ENCODE peak calls at places on chromosomes 13 and 19, in six cellular contexts. Z is ovary, S is AG04449, B is brain microvascular endothelial cell, D is GM23248, V is heart right ventricle. I is an unnamed sample.

GRCh38 chr13:62049992-62050391 is 634.3 kb upstream of the PCDH20 start:
- DNase-seq in Z (no peak), S (no peak), V (no peak), B (no peak), D (no peak), I (no peak)

GRCh38 chr13:79870123-79870522 is 389.2 kb downstream of the NDFIP2 start:
- DNase-seq in D (peak), B (no peak), Z (no peak), V (no peak), S (no peak), I (no peak)

GRCh38 chr19:17327654-17328516 is 6.8 kb downstream of the ANO8 start:
- DNase-seq in B (no peak), V (no peak), S (no peak), D (no peak), Z (peak), I (no peak)

GRCh38 chr13:74210693-74211393 is 76.6 kb upstream of the KLF12 start:
- DNase-seq in V (no peak), B (peak), Z (no peak), D (peak), S (peak), I (peak)

GRCh38 chr13:19959141-19959830 is 759 bp downstream of the ZMYM2 start:
- DNase-seq in D (peak), S (no peak), Z (peak), B (peak), V (peak), I (no peak)

GRCh38 chr13:26221399-26221720 is 754 bp downstream of the RNF6 start:
- DNase-seq in V (no peak), B (no peak), D (no peak), Z (no peak), S (no peak), I (peak)

GRCh38 chr19:28602675-28603298 is 610.2 kb downstream of the UQCRFS1 start:
- DNase-seq in Z (no peak), S (no peak), V (no peak), D (no peak), B (no peak), I (no peak)

GRCh38 chr13:53017433-53017970 is 11.1 kb upstream of the OLFM4 start:
- DNase-seq in Z (no peak), V (no peak), S (no peak), D (no peak), B (no peak), I (no peak)

GRCh38 chr13:109331898-109332297 is 454.5 kb downstream of the IRS2 start:
- DNase-seq in Z (no peak), B (peak), S (peak), V (no peak), D (peak), I (no peak)

GRCh38 chr13:50396001-50396400 is 380.8 kb downstream of the KCNRG start:
- DNase-seq in V (no peak), S (no peak), D (no peak), B (no peak), Z (no peak), I (no peak)

GRCh38 chr19:10817291-10818038 is 18.5 kb downstream of the TMED1 start:
- DNase-seq in D (peak), V (peak), S (peak), B (peak), Z (peak), I (no peak)

GRCh38 chr13:113929628-113930615 is 44.0 kb downstream of the C13orf46 start:
- DNase-seq in Z (no peak), B (no peak), S (no peak), D (no peak), V (no peak), I (no peak)

GRCh38 chr19:19900574-19901444 is at the start of gene ZNF93:
- DNase-seq in D (peak), B (peak), S (peak), V (peak), Z (peak), I (peak)

GRCh38 chr19:48330012-48330681 is 4.8 kb downstream of the EMP3 start:
- DNase-seq in S (no peak), D (no peak), V (peak), Z (peak), B (no peak), I (no peak)

GRCh38 chr13:76293346-76293745 is 592.9 kb downstream of the KCTD12 start:
- DNase-seq in B (no peak), S (no peak), D (peak), V (no peak), Z (no peak), I (no peak)

GRCh38 chr19:51398096-51398704 is 7.8 kb upstream of the C19orf84 start:
- DNase-seq in B (no peak), S (no peak), V (no peak), Z (no peak), D (peak), I (no peak)

GRCh38 chr19:8150998-8151397 is 1.6 kb upstream of the FBN3 start:
- DNase-seq in D (no peak), V (no peak), B (no peak), Z (no peak), S (no peak), I (no peak)

GRCh38 chr19:8150178-8150865 is 930 bp upstream of the FBN3 start:
- DNase-seq in B (no peak), S (no peak), V (no peak), D (no peak), Z (no peak), I (no peak)

GRCh38 chr19:8148088-8148409 is 1.3 kb downstream of the FBN3 start:
- DNase-seq in V (no peak), B (no peak), S (no peak), D (no peak), Z (no peak), I (no peak)

GRCh38 chr19:8148410-8149231 is 771 bp downstream of the FBN3 start:
- DNase-seq in D (no peak), B (no peak), Z (no peak), S (no peak), V (no peak), I (no peak)

DNA sequence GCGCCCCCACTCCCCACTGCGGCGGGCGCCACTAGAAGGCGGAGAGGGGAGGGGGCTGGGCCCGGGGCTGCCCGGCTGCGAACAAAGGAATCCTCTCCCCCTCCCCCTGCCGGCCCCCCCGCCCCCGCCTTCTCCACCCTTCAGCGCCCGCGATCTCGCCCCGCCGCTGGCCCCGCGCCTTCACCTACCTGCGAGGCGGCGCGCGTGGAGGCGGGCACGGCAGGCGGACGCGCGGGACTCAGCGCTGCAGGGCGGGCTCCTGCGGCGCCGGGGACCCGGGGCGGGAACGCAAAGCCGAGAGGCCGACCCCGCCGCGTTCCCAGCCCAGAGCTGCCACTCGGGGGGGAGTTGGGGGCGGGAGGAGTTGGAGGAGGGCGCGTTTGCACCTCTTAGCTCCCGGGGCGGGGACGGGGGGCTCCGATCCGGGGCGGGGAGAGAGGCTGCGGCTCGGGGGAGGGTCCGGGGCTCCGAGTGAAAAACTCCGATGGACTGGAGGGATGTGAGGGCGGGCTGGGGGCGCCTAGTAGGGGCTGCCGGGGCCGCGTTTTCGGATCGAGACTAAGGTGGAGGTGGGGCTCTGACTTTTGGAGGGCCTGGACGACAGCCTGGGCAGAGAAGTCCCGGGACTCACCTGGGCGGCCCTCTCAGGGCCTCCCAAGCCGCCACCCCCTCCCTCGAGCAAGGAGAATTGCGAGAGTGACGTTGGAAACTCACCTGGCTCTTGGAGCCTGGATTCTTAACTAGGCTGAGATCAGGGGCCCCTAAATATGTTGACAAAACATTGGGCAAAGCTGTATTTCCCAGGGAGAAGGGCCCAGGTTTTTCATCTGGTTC is at the start of gene FBN3:
- DNase-seq in B (no peak), V (no peak), S (no peak), Z (no peak), D (no peak), I (no peak)
- H3K4me3 ChIP-seq in B (no peak), V (no peak), S (no peak), Z (no peak), D (no peak), I (no peak)

GRCh38 chr13:41019027-41019487 is at the start of gene ELF1:
- DNase-seq in D (peak), V (peak), S (no peak), B (peak), Z (peak), I (peak)

GRCh38 chr13:41017744-41018582 is 1.2 kb downstream of the ELF1 start:
- DNase-seq in Z (no peak), V (no peak), D (no peak), S (no peak), B (no peak), I (no peak)

GRCh38 chr13:41015920-41016319 is 3.2 kb downstream of the ELF1 start:
- DNase-seq in V (no peak), D (no peak), S (no peak), Z (no peak), B (no peak), I (no peak)

GRCh38 chr13:41018583-41018909 is 570 bp downstream of the ELF1 start:
- DNase-seq in D (no peak), Z (no peak), S (no peak), B (no peak), V (no peak), I (no peak)

GRCh38 chr13:41017153-41017552 is 2.0 kb downstream of the ELF1 start:
- DNase-seq in D (no peak), V (no peak), Z (no peak), S (no peak), B (no peak), I (no peak)
- H3K4me3 ChIP-seq in D (no peak), V (no peak), Z (no peak), S (no peak), B (no peak), I (peak)

DNA sequence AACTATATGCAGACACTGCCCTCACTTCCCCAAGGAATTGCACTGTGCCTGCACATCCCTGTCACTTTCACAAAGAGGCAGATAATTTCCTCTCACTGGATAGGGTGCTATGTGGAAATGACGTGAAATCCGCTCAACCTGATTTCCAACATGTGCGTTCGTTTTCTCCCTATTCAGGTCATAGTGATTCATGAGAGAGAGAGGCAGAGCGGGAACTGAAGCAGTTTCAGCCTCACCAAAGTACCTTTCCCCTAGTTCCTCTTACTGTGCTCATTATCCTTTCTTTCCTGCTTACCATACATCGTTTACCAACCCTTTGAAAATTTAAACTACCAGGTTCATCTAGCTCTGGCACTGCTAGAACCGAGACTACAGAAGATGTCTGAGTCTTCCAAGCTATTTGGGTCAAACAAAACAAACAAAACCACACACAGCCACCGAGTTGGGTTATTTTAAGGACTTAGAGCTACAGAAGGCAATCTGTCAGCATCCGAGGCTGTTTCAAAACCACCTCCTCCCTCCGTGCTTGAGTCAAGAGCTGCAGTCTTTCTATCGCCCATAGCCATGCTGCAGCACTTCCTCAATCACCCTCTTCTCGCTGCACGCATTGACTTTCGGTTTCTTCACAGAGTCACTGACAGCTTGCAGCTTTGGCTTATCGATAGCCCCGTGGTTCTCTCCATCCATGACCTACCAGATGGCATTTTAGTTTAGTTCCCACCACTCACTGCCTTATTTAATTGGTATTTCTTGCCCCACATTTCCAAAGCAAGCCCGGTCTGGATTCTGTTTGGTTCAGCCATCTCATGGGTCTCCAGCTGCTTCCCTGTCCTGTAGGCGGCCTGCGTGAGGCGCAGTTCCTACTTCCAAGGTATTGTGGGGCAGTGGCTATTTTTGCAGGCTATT is 1395.8 kb downstream of the EFNB2 start:
- DNase-seq in S (no peak), D (no peak), B (peak), V (peak), Z (no peak), I (no peak)
- H3K4me3 ChIP-seq in S (peak), D (no peak), B (peak), V (no peak), Z (no peak), I (no peak)

GRCh38 chr19:8815780-8816179 is 16.3 kb downstream of the ZNF558 start:
- DNase-seq in D (no peak), S (no peak), Z (no peak), V (no peak), B (no peak), I (no peak)

GRCh38 chr19:8806661-8807060 is 25.4 kb downstream of the ZNF558 start:
- DNase-seq in B (no peak), S (no peak), Z (no peak), D (no peak), V (no peak), I (no peak)

GRCh38 chr19:8814176-8814575 is 17.9 kb downstream of the ZNF558 start:
- DNase-seq in V (no peak), B (no peak), Z (no peak), S (no peak), D (no peak), I (no peak)

GRCh38 chr19:8811315-8812172 is 20.6 kb downstream of the ZNF558 start:
- DNase-seq in V (no peak), B (no peak), Z (no peak), S (no peak), D (peak), I (no peak)
- H3K4me3 ChIP-seq in V (no peak), B (no peak), Z (no peak), S (no peak), D (no peak), I (no peak)

GRCh38 chr13:60138674-60139073 is 25.1 kb downstream of the DIAPH3 start:
- DNase-seq in S (no peak), V (no peak), Z (no peak), B (no peak), D (no peak), I (no peak)

GRCh38 chr13:60135344-60135743 is 28.4 kb downstream of the DIAPH3 start:
- DNase-seq in D (no peak), V (no peak), S (no peak), B (no peak), Z (no peak), I (no peak)

GRCh38 chr13:60137911-60138570 is 25.7 kb downstream of the DIAPH3 start:
- DNase-seq in B (no peak), D (no peak), V (no peak), S (no peak), Z (no peak), I (no peak)

GRCh38 chr13:60139272-60139671 is 24.5 kb downstream of the DIAPH3 start:
- DNase-seq in S (peak), Z (no peak), V (no peak), B (peak), D (peak), I (no peak)

DNA sequence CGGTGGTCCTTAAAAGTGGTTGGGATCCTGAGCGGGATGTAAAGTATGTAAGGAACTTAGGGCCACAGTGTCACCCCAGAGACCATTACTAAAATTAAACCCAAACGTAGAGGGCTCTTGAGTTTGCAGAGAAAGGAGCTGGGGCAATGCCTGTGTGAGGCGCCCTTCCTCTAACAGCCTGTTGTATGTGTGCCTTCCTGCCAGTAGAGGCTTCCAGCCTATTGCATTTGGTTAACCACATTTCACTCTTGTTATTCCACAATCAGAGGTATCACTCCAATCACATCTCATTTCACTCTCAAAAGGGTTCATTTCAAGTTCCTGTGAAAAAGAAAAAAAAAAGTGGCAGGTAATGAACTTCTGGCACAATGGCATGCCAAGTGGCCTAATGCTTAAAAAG is 29.4 kb downstream of the DIAPH3 start:
- DNase-seq in B (no peak), S (no peak), Z (no peak), D (no peak), V (no peak), I (no peak)
- H3K4me3 ChIP-seq in B (no peak), S (no peak), Z (no peak), D (no peak), V (no peak), I (no peak)

GRCh38 chr13:83827338-83827737 is 54.9 kb downstream of the SLITRK1 start:
- DNase-seq in V (no peak), B (no peak), S (no peak), Z (no peak), D (no peak), I (no peak)
- H3K4me3 ChIP-seq in V (no peak), B (no peak), S (no peak), Z (no peak), D (no peak), I (no peak)

GRCh38 chr19:3179739-3180293 is 1.2 kb downstream of the S1PR4 start:
- DNase-seq in Z (no peak), S (no peak), V (no peak), B (no peak), D (no peak), I (no peak)
- H3K4me3 ChIP-seq in Z (no peak), S (no peak), V (no peak), B (no peak), D (no peak), I (no peak)

I was measured in epithelial cell of proximal tubule.